ENCODE peak calls at places on chromosomes 12 and 14, in five cellular contexts. O is Kasumi-1; K is SW 1271; R is stimulated activated CD4-positive, alpha-beta T cell treated with anti-CD3 and anti-CD28 coated beads, Interleukin-4, amount 100 ng/mL, for 24 hours; U is ovary. D is an unnamed sample.

GRCh38 chr12:45309826-45310626 is 94.1 kb downstream of the ANO6 start:
- DNase-seq in U (no peak), R (no peak), K (no peak), O (no peak), D (no peak)

GRCh38 chr12:132071001-132071810 is 72.9 kb downstream of the DDX51 start:
- DNase-seq in R (no peak), O (no peak), K (no peak), U (no peak), D (no peak)

GRCh38 chr14:52044791-52045522 is 23.9 kb downstream of the NID2 start:
- DNase-seq in O (no peak), K (no peak), U (no peak), R (peak), D (no peak)

GRCh38 chr12:104121001-104121400 is 17.0 kb downstream of the NFYB start:
- DNase-seq in R (no peak), K (peak), U (no peak), O (no peak), D (no peak)

GRCh38 chr12:105882404-105882803 is 256.4 kb downstream of the NUAK1 start:
- DNase-seq in U (no peak), O (no peak), K (no peak), R (no peak), D (no peak)

GRCh38 chr12:108792361-108793292 is 61.3 kb upstream of the CORO1C start:
- DNase-seq in O (no peak), U (no peak), K (no peak), R (no peak), D (no peak)

GRCh38 chr12:115070313-115070712 is 386.3 kb upstream of the TBX3 start:
- DNase-seq in K (no peak), O (no peak), R (no peak), U (no peak), D (no peak)

GRCh38 chr14:67331368-67332125 is 28.1 kb downstream of the ATP6V1D start:
- DNase-seq in R (no peak), O (no peak), K (no peak), U (no peak), D (no peak)

GRCh38 chr14:93926873-93927571 is at the start of gene FAM181A:
- DNase-seq in O (no peak), R (no peak), K (no peak), U (no peak), D (no peak)

GRCh38 chr12:69266045-69266635 is 26.8 kb downstream of the CPSF6 start:
- DNase-seq in O (no peak), U (no peak), K (peak), R (no peak), D (no peak)

GRCh38 chr14:61911534-61911933 is 149.3 kb downstream of the SNAPC1 start:
- DNase-seq in U (no peak), R (no peak), K (no peak), O (no peak), D (no peak)

GRCh38 chr14:51020024-51020710 is 74.7 kb downstream of the TRIM9 start:
- DNase-seq in O (no peak), U (no peak), R (no peak), K (no peak), D (no peak)

GRCh38 chr12:87165733-87166375 is 863.3 kb downstream of the C12orf50 start:
- DNase-seq in U (no peak), R (no peak), O (no peak), K (no peak), D (no peak)

GRCh38 chr14:35932136-35932535 is 106.0 kb downstream of the BRMS1L start:
- DNase-seq in R (no peak), O (no peak), U (no peak), K (no peak), D (no peak)

GRCh38 chr14:102088012-102088792 is 1.4 kb upstream of the HSP90AA1 start:
- DNase-seq in K (no peak), R (peak), U (peak), O (peak), D (no peak)

GRCh38 chr12:59283012-59283411 is 312.8 kb upstream of the SLC16A7 start:
- DNase-seq in K (no peak), O (no peak), R (no peak), U (no peak), D (no peak)

GRCh38 chr12:107356266-107356936 is 263.1 kb upstream of the CRY1 start:
- DNase-seq in R (no peak), U (no peak), K (no peak), O (no peak), D (no peak)

GRCh38 chr12:109130297-109130696 is 13.9 kb downstream of the ACACB start:
- DNase-seq in K (no peak), R (no peak), U (no peak), O (no peak), D (no peak)

GRCh38 chr12:112061127-112061526 is 47.5 kb downstream of the NAA25 start:
- DNase-seq in R (no peak), O (no peak), U (no peak), K (no peak), D (no peak)

GRCh38 chr12:122399254-122399591 is 23.2 kb downstream of the CLIP1 start:
- DNase-seq in R (no peak), U (no peak), K (peak), O (no peak), D (no peak)

GRCh38 chr12:57838594-57839302 is 7.8 kb downstream of the CTDSP2 start:
- DNase-seq in R (peak), K (no peak), O (peak), U (no peak), D (no peak)

GRCh38 chr12:12558291-12558690 is 4.4 kb downstream of the DUSP16 start:
- DNase-seq in U (no peak), K (no peak), R (no peak), O (no peak), D (no peak)

GRCh38 chr12:13443498-13443897 is 247.0 kb downstream of the EMP1 start:
- DNase-seq in O (no peak), U (no peak), R (no peak), K (no peak), D (no peak)

GRCh38 chr14:59463773-59464650 is 1.2 kb downstream of the GPR135 start:
- DNase-seq in U (peak), R (peak), K (no peak), O (no peak), D (no peak)

D was measured in HCT116.